ENCODE peak calls at places on chromosomes 2 and 18, in ten cellular contexts. One of them, this sample, is unnamed.

GRCh38 chr2:149075868-149076267 is 37.4 kb downstream of the LYPD6B start:
- DNase-seq in stimulated activated CD4-positive, alpha-beta T cell treated with anti-CD3 and anti-CD28 coated beads, Interleukin-12 subunit alpha, Interleukin-12 subunit beta, amount 100 ng/mL, for 48 hours: no peak
- DNase-seq in GM06990: no peak
- DNase-seq in activated CD4-positive, alpha-beta memory T cell treated with anti-CD3 and anti-CD28 coated beads for 36 hours: no peak
- DNase-seq in activated effector memory CD4-positive, alpha-beta T cell treated with Interleukin-2 at 50 U/mL for 16 hours: no peak
- DNase-seq in HT1080: peak
- DNase-seq in RWPE2: no peak
- DNase-seq in sciatic nerve: no peak
- DNase-seq in spleen: no peak
- DNase-seq in PC-3: no peak
- DNase-seq in this sample: no peak

GRCh38 chr2:47198985-47199451 is 43.9 kb upstream of the STPG4 start:
- DNase-seq in stimulated activated CD4-positive, alpha-beta T cell treated with anti-CD3 and anti-CD28 coated beads, Interleukin-12 subunit alpha, Interleukin-12 subunit beta, amount 100 ng/mL, for 48 hours: no peak
- DNase-seq in GM06990: no peak
- DNase-seq in activated CD4-positive, alpha-beta memory T cell treated with anti-CD3 and anti-CD28 coated beads for 36 hours: no peak
- DNase-seq in activated effector memory CD4-positive, alpha-beta T cell treated with Interleukin-2 at 50 U/mL for 16 hours: no peak
- DNase-seq in HT1080: peak
- DNase-seq in RWPE2: no peak
- DNase-seq in sciatic nerve: no peak
- DNase-seq in spleen: no peak
- DNase-seq in PC-3: peak
- DNase-seq in this sample: no peak

GRCh38 chr2:226030369-226031077 is 631.0 kb downstream of the NYAP2 start:
- DNase-seq in stimulated activated CD4-positive, alpha-beta T cell treated with anti-CD3 and anti-CD28 coated beads, Interleukin-12 subunit alpha, Interleukin-12 subunit beta, amount 100 ng/mL, for 48 hours: no peak
- DNase-seq in GM06990: no peak
- DNase-seq in activated CD4-positive, alpha-beta memory T cell treated with anti-CD3 and anti-CD28 coated beads for 36 hours: no peak
- DNase-seq in activated effector memory CD4-positive, alpha-beta T cell treated with Interleukin-2 at 50 U/mL for 16 hours: no peak
- DNase-seq in HT1080: no peak
- DNase-seq in RWPE2: no peak
- DNase-seq in sciatic nerve: no peak
- DNase-seq in spleen: no peak
- DNase-seq in PC-3: no peak
- DNase-seq in this sample: no peak

GRCh38 chr18:63183952-63184351 is 135.6 kb downstream of the BCL2 start:
- DNase-seq in stimulated activated CD4-positive, alpha-beta T cell treated with anti-CD3 and anti-CD28 coated beads, Interleukin-12 subunit alpha, Interleukin-12 subunit beta, amount 100 ng/mL, for 48 hours: no peak
- DNase-seq in GM06990: no peak
- DNase-seq in activated CD4-positive, alpha-beta memory T cell treated with anti-CD3 and anti-CD28 coated beads for 36 hours: no peak
- DNase-seq in activated effector memory CD4-positive, alpha-beta T cell treated with Interleukin-2 at 50 U/mL for 16 hours: no peak
- DNase-seq in HT1080: no peak
- DNase-seq in RWPE2: no peak
- DNase-seq in sciatic nerve: no peak
- DNase-seq in spleen: peak
- DNase-seq in PC-3: no peak
- DNase-seq in this sample: no peak

GRCh38 chr2:75865083-75865482 is 154.4 kb upstream of the GCFC2 start:
- DNase-seq in stimulated activated CD4-positive, alpha-beta T cell treated with anti-CD3 and anti-CD28 coated beads, Interleukin-12 subunit alpha, Interleukin-12 subunit beta, amount 100 ng/mL, for 48 hours: no peak
- DNase-seq in GM06990: no peak
- DNase-seq in activated CD4-positive, alpha-beta memory T cell treated with anti-CD3 and anti-CD28 coated beads for 36 hours: no peak
- DNase-seq in activated effector memory CD4-positive, alpha-beta T cell treated with Interleukin-2 at 50 U/mL for 16 hours: no peak
- DNase-seq in HT1080: no peak
- DNase-seq in RWPE2: no peak
- DNase-seq in sciatic nerve: no peak
- DNase-seq in spleen: no peak
- DNase-seq in PC-3: no peak
- DNase-seq in this sample: no peak

GRCh38 chr18:5894215-5894612 is 1.1 kb downstream of the TMEM200C start:
- DNase-seq in stimulated activated CD4-positive, alpha-beta T cell treated with anti-CD3 and anti-CD28 coated beads, Interleukin-12 subunit alpha, Interleukin-12 subunit beta, amount 100 ng/mL, for 48 hours: no peak
- DNase-seq in GM06990: no peak
- DNase-seq in activated CD4-positive, alpha-beta memory T cell treated with anti-CD3 and anti-CD28 coated beads for 36 hours: no peak
- DNase-seq in activated effector memory CD4-positive, alpha-beta T cell treated with Interleukin-2 at 50 U/mL for 16 hours: no peak
- DNase-seq in HT1080: no peak
- DNase-seq in RWPE2: no peak
- DNase-seq in sciatic nerve: no peak
- DNase-seq in spleen: no peak
- DNase-seq in PC-3: no peak
- DNase-seq in this sample: no peak

GRCh38 chr2:64807417-64807816 is 153.7 kb upstream of the SERTAD2 start:
- DNase-seq in stimulated activated CD4-positive, alpha-beta T cell treated with anti-CD3 and anti-CD28 coated beads, Interleukin-12 subunit alpha, Interleukin-12 subunit beta, amount 100 ng/mL, for 48 hours: peak
- DNase-seq in GM06990: no peak
- DNase-seq in activated CD4-positive, alpha-beta memory T cell treated with anti-CD3 and anti-CD28 coated beads for 36 hours: peak
- DNase-seq in activated effector memory CD4-positive, alpha-beta T cell treated with Interleukin-2 at 50 U/mL for 16 hours: no peak
- DNase-seq in HT1080: peak
- DNase-seq in RWPE2: peak
- DNase-seq in sciatic nerve: no peak
- DNase-seq in spleen: no peak
- DNase-seq in PC-3: peak
- DNase-seq in this sample: no peak

GRCh38 chr18:3037423-3037915 is 24.5 kb upstream of the LPIN2 start:
- DNase-seq in stimulated activated CD4-positive, alpha-beta T cell treated with anti-CD3 and anti-CD28 coated beads, Interleukin-12 subunit alpha, Interleukin-12 subunit beta, amount 100 ng/mL, for 48 hours: no peak
- DNase-seq in GM06990: peak
- DNase-seq in activated CD4-positive, alpha-beta memory T cell treated with anti-CD3 and anti-CD28 coated beads for 36 hours: peak
- DNase-seq in activated effector memory CD4-positive, alpha-beta T cell treated with Interleukin-2 at 50 U/mL for 16 hours: no peak
- DNase-seq in HT1080: peak
- DNase-seq in RWPE2: no peak
- DNase-seq in sciatic nerve: no peak
- DNase-seq in spleen: no peak
- DNase-seq in PC-3: peak
- DNase-seq in this sample: no peak

GRCh38 chr2:10658914-10659257 is 30.9 kb downstream of the NOL10 start:
- DNase-seq in stimulated activated CD4-positive, alpha-beta T cell treated with anti-CD3 and anti-CD28 coated beads, Interleukin-12 subunit alpha, Interleukin-12 subunit beta, amount 100 ng/mL, for 48 hours: no peak
- DNase-seq in GM06990: no peak
- DNase-seq in activated CD4-positive, alpha-beta memory T cell treated with anti-CD3 and anti-CD28 coated beads for 36 hours: no peak
- DNase-seq in activated effector memory CD4-positive, alpha-beta T cell treated with Interleukin-2 at 50 U/mL for 16 hours: no peak
- DNase-seq in HT1080: no peak
- DNase-seq in RWPE2: no peak
- DNase-seq in sciatic nerve: no peak
- DNase-seq in spleen: no peak
- DNase-seq in PC-3: peak
- DNase-seq in this sample: no peak

This sample was measured in dorsolateral prefrontal cortex.